ENCODE peak calls at places on chromosomes 5 and 9, in seven cellular contexts. C is aorta; J is naive thymus-derived CD4-positive, alpha-beta T cell; T is CD8-positive, alpha-beta T cell; R is heart left ventricle; I is psoas muscle; K is endothelial cell of umbilical vein. Y is an unnamed sample.

GRCh38 chr9:27125030-27125429 is 16.0 kb downstream of the TEK start:
- DNase-seq in C (peak; percentile 71), J (no peak), T (no peak), R (peak; percentile 72), I (peak; percentile 71), K (peak; percentile 89), Y (no peak)

GRCh38 chr5:111512026-111512405 is 319 bp downstream of the STARD4 start:
- DNase-seq in C (no peak), J (no peak), T (no peak), R (no peak), I (no peak), K (no peak), Y (no peak)

GRCh38 chr5:72129730-72130129 is 22.5 kb downstream of the MAP1B start:
- DNase-seq in C (no peak), J (no peak), T (no peak), R (no peak), I (no peak), K (no peak), Y (no peak)

GRCh38 chr5:169300468-169301385 is at the start of gene SLIT3:
- DNase-seq in C (peak; percentile 90), J (no peak), T (no peak), R (peak; percentile 82), I (peak; percentile 78), K (peak; percentile 72), Y (no peak)

GRCh38 chr5:125440905-125441304 is 694.5 kb upstream of the ZNF608 start:
- DNase-seq in C (no peak), J (no peak), T (no peak), R (no peak), I (no peak), K (no peak), Y (no peak)

GRCh38 chr5:123460296-123460729 is 37.1 kb upstream of the CEP120 start:
- DNase-seq in C (no peak), J (no peak), T (no peak), R (no peak), I (no peak), K (peak; percentile 94), Y (no peak)

GRCh38 chr5:145347026-145347616 is 488.0 kb downstream of the PRELID2 start:
- DNase-seq in C (peak; percentile 33), J (no peak), T (no peak), R (no peak), I (no peak), K (peak; percentile 64), Y (no peak)

GRCh38 chr9:97811534-97812246 is 41.3 kb upstream of the FOXE1 start:
- DNase-seq in C (no peak), J (no peak), T (no peak), R (no peak), I (no peak), K (peak; percentile 10), Y (no peak)

GRCh38 chr5:154966081-154966841 is 25.4 kb downstream of the MRPL22 start:
- DNase-seq in C (no peak), J (no peak), T (no peak), R (no peak), I (no peak), K (peak; percentile 96), Y (no peak)

GRCh38 chr9:80650964-80651555 is 1038.3 kb downstream of the TLE1 start:
- DNase-seq in C (no peak), J (no peak), T (no peak), R (no peak), I (no peak), K (peak; percentile 8), Y (no peak)

GRCh38 chr9:122356627-122357026 is 14.2 kb upstream of the PTGS1 start:
- DNase-seq in C (no peak), J (no peak), T (no peak), R (no peak), I (no peak), K (no peak), Y (no peak)

GRCh38 chr9:120846251-120846869 is 3.6 kb upstream of the PSMD5 start:
- DNase-seq in C (no peak), J (no peak), T (no peak), R (no peak), I (no peak), K (peak; percentile 15), Y (no peak)

GRCh38 chr5:110134963-110135935 is 445.5 kb downstream of the MAN2A1 start:
- DNase-seq in C (no peak), J (no peak), T (no peak), R (no peak), I (no peak), K (no peak), Y (no peak)

GRCh38 chr9:105079457-105079856 is 151.5 kb upstream of the ABCA1 start:
- DNase-seq in C (no peak), J (no peak), T (no peak), R (no peak), I (no peak), K (no peak), Y (no peak)

GRCh38 chr9:34665109-34665380 is 2.6 kb upstream of the CCL27 start:
- DNase-seq in C (no peak), J (no peak), T (no peak), R (no peak), I (no peak), K (no peak), Y (no peak)

GRCh38 chr9:34662544-34663295 is at the start of gene CCL27:
- DNase-seq in C (no peak), J (no peak), T (no peak), R (no peak), I (no peak), K (no peak), Y (no peak)

GRCh38 chr9:34665381-34666250 is 3.2 kb upstream of the CCL27 start:
- DNase-seq in C (peak; percentile 96), J (peak; percentile 74), T (peak; percentile 89), R (peak; percentile 97), I (peak; percentile 97), K (peak; percentile 79), Y (peak; percentile 97)

GRCh38 chr9:34664281-34665108 is 2.0 kb upstream of the CCL27 start:
- DNase-seq in C (peak; percentile 88), J (peak; percentile 60), T (peak; percentile 69), R (peak; percentile 81), I (peak; percentile 87), K (peak; percentile 80), Y (peak; percentile 81)

GRCh38 chr9:34663296-34663590 is 786 bp upstream of the CCL27 start:
- DNase-seq in C (no peak), J (no peak), T (no peak), R (no peak), I (no peak), K (no peak), Y (no peak)
- H3K4me1 ChIP-seq in C (no peaks in the 10 kb centered on the region), J (peaks cover 33% of the 10 kb centered on the region), T (peaks cover 37% of the 10 kb centered on the region), R (peaks cover 16% of the 10 kb centered on the region), I (peaks cover 8% of the 10 kb centered on the region), K (peaks cover 5% of the 10 kb centered on the region), Y (peaks cover 3% of the 10 kb centered on the region)

DNA sequence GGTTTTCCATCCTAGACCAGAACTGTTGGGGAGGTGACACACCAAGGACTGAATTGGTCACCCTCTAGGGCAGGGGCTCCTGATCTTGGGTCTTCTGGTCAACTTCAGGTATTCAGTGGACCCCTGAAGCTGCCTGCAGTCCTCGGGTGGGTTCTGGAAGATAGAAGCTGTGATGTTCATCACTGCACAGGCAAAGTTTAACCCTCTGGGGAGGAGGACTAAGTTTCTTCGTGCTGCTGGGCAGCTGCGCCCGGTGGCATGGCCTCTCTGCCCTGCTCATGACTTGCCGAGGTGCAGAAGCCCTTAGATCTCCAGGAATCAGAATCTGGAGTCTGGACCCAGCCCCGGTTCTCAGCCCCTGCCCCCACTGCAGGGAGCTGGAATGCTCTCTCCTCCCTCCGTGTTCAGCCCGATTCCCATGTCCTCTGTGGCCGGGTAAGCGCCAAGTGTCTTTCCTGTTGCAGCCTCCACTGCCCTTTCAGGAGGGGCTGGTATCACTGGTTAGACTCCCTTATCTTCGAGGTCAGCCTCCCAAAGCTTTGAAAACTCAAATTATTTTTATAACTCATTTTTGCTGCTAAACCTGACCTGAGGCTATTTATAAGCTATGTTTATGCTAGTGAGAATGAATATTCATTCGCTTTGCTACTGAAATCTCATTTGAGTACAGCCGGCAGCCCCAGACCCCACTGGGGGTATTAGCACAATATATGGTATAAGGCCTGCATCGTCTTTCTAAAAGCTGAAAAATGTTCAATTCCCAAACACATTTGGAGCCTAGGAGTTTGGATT is 1.7 kb downstream of the LAMC3 start:
- DNase-seq in C (no peak), J (no peak), T (no peak), R (no peak), I (peak; percentile 15), K (no peak), Y (peak; percentile 10)
- H3K9me3 ChIP-seq in C (no peaks in the 10 kb centered on the region), J (no peaks in the 10 kb centered on the region), T (no peaks in the 10 kb centered on the region), R (no peaks in the 10 kb centered on the region), I (no peaks in the 10 kb centered on the region), K (no peaks in the 10 kb centered on the region), Y (no peaks in the 10 kb centered on the region)

GRCh38 chr9:35811364-35812024 is 568 bp downstream of the SPAG8 start:
- DNase-seq in C (peak; percentile 72), J (no peak), T (no peak), R (no peak), I (peak; percentile 67), K (peak; percentile 44), Y (peak; percentile 58)
- H3K27ac ChIP-seq in C (peak overlapping the region; percentile 11), J (peak overlapping the region; percentile 72), T (peak overlapping the region; percentile 52), R (peak overlapping the region; percentile 77), I (peak overlapping the region; percentile 85), K (peak overlapping the region; percentile 16), Y (peak overlapping the region; percentile 99)

GRCh38 chr5:59126665-59127354 is 543.9 kb downstream of the RAB3C start:
- DNase-seq in C (no peak), J (no peak), T (no peak), R (no peak), I (no peak), K (peak; percentile 41), Y (no peak)

GRCh38 chr5:59128646-59129290 is 545.9 kb downstream of the RAB3C start:
- DNase-seq in C (no peak), J (no peak), T (no peak), R (no peak), I (no peak), K (no peak), Y (no peak)

GRCh38 chr5:59125961-59126360 is 543.1 kb downstream of the RAB3C start:
- DNase-seq in C (no peak), J (no peak), T (no peak), R (no peak), I (no peak), K (no peak), Y (no peak)

GRCh38 chr5:59123595-59124561 is 541.0 kb downstream of the RAB3C start:
- DNase-seq in C (no peak), J (no peak), T (no peak), R (no peak), I (no peak), K (no peak), Y (no peak)

DNA sequence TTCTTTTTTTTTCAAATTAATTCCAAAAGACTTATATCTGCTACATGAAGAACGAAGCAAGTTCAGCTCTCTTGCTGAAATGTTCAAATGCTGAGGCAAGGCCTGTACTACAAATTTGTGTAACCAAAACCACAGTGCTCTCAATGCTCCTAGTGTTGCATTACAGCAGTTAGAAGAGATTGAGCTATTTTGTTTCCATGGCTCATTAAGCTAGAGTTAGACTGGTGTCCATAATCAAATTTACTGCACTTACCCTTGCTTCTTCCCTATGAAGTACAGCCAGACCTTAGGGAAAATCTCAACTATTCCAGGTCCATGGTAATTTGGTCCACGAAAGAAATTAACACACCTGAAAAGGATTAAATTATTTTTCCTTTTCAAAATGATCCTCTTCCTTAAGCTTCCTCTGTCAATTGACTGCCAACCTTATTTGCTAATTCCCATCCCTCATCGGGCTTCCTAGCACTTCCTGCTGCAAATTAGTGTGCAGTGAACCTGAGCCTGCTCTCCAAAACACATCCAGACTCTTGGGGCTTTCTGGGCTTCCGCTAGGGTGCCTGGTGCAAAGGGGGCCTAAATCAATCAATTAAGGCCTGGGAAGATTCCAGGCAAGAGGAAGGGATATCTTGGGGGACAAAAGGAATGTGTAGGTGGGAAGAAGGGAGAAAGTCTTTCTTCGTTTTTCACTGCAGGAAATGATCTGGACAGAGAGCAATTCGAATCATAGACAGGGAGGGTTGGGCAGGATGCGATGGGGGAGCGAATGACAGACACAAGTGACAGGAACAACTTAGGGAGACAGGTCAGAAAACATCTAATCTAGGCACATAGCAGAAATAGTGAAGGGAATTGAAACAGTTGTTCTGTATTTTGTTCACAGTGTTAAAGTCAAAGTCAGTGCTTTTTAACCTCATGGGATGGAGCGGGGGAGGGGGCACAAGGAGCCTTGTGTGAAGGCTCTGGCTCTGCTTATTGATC is 542.4 kb downstream of the RAB3C start:
- DNase-seq in C (no peak), J (no peak), T (no peak), R (no peak), I (no peak), K (no peak), Y (no peak)
- H3K4me1 ChIP-seq in C (no peaks in the 10 kb centered on the region), J (peaks cover 53% of the 10 kb centered on the region), T (peaks cover 62% of the 10 kb centered on the region), R (peaks cover 23% of the 10 kb centered on the region), I (peaks cover 77% of the 10 kb centered on the region), K (peaks cover 13% of the 10 kb centered on the region), Y (no peaks in the 10 kb centered on the region)

Y was measured in right lobe of liver.